ENCODE peak calls at places on chromosomes 12 and 14, in seven cellular contexts. One of them, this sample, is unnamed.

GRCh38 chr14:32075636-32076277 is 1.3 kb upstream of the ARHGAP5 start:
- DNase-seq in AG09309: peak
- DNase-seq in RWPE1: peak
- DNase-seq in cardiac fibroblast: peak
- DNase-seq in H9: no peak
- DNase-seq in heart right ventricle: peak
- DNase-seq in mesothelial cell of epicardium: peak
- DNase-seq in this sample: no peak

GRCh38 chr12:75837700-75838099 is 193.9 kb downstream of the PHLDA1 start:
- DNase-seq in heart right ventricle: peak
- DNase-seq in RWPE1: no peak
- DNase-seq in cardiac fibroblast: no peak
- DNase-seq in H9: no peak
- DNase-seq in AG09309: no peak
- DNase-seq in mesothelial cell of epicardium: no peak
- DNase-seq in this sample: no peak

GRCh38 chr14:75229923-75230792 is 48.5 kb upstream of the FOS start:
- DNase-seq in mesothelial cell of epicardium: no peak
- DNase-seq in cardiac fibroblast: peak
- DNase-seq in AG09309: no peak
- DNase-seq in heart right ventricle: no peak
- DNase-seq in RWPE1: peak
- DNase-seq in H9: no peak
- DNase-seq in this sample: no peak

GRCh38 chr12:131444220-131445164 is 266.4 kb upstream of the SFSWAP start:
- DNase-seq in heart right ventricle: no peak
- DNase-seq in RWPE1: no peak
- DNase-seq in mesothelial cell of epicardium: no peak
- DNase-seq in H9: peak
- DNase-seq in cardiac fibroblast: no peak
- DNase-seq in AG09309: no peak
- DNase-seq in this sample: no peak

GRCh38 chr14:24013654-24014514 is 25.2 kb downstream of the DHRS4L2 start:
- DNase-seq in cardiac fibroblast: peak
- DNase-seq in heart right ventricle: no peak
- DNase-seq in RWPE1: peak
- DNase-seq in AG09309: no peak
- DNase-seq in mesothelial cell of epicardium: no peak
- DNase-seq in H9: peak
- DNase-seq in this sample: peak

GRCh38 chr12:26746315-26746714 is 86.7 kb downstream of the ITPR2 start:
- DNase-seq in AG09309: peak
- DNase-seq in cardiac fibroblast: peak
- DNase-seq in heart right ventricle: no peak
- DNase-seq in H9: no peak
- DNase-seq in RWPE1: peak
- DNase-seq in mesothelial cell of epicardium: no peak
- DNase-seq in this sample: no peak

GRCh38 chr14:91380610-91381371 is 36.8 kb downstream of the CCDC88C start:
- DNase-seq in mesothelial cell of epicardium: no peak
- DNase-seq in heart right ventricle: no peak
- DNase-seq in RWPE1: no peak
- DNase-seq in H9: no peak
- DNase-seq in AG09309: no peak
- DNase-seq in cardiac fibroblast: peak
- DNase-seq in this sample: no peak

GRCh38 chr14:24147761-24148428 is 597 bp downstream of the RNF31 start:
- DNase-seq in heart right ventricle: no peak
- DNase-seq in mesothelial cell of epicardium: no peak
- DNase-seq in cardiac fibroblast: no peak
- DNase-seq in H9: no peak
- DNase-seq in AG09309: no peak
- DNase-seq in RWPE1: no peak
- DNase-seq in this sample: no peak

GRCh38 chr12:111462134-111462821 is 56.6 kb downstream of the SH2B3 start:
- DNase-seq in cardiac fibroblast: peak
- DNase-seq in heart right ventricle: no peak
- DNase-seq in mesothelial cell of epicardium: no peak
- DNase-seq in RWPE1: no peak
- DNase-seq in AG09309: peak
- DNase-seq in H9: no peak
- DNase-seq in this sample: no peak

GRCh38 chr14:69992564-69992963 is 113.3 kb downstream of the SMOC1 start:
- DNase-seq in RWPE1: no peak
- DNase-seq in AG09309: no peak
- DNase-seq in mesothelial cell of epicardium: no peak
- DNase-seq in heart right ventricle: no peak
- DNase-seq in H9: no peak
- DNase-seq in cardiac fibroblast: no peak
- DNase-seq in this sample: no peak

GRCh38 chr12:112314981-112315380 is 67.2 kb downstream of the HECTD4 start:
- DNase-seq in mesothelial cell of epicardium: no peak
- DNase-seq in H9: no peak
- DNase-seq in RWPE1: no peak
- DNase-seq in cardiac fibroblast: no peak
- DNase-seq in AG09309: no peak
- DNase-seq in heart right ventricle: no peak
- DNase-seq in this sample: no peak

GRCh38 chr14:24403294-24404013 is 4.7 kb downstream of the NYNRIN start:
- DNase-seq in heart right ventricle: no peak
- DNase-seq in cardiac fibroblast: peak
- DNase-seq in H9: no peak
- DNase-seq in mesothelial cell of epicardium: no peak
- DNase-seq in AG09309: no peak
- DNase-seq in RWPE1: no peak
- DNase-seq in this sample: no peak

GRCh38 chr14:90274808-90275454 is 18.6 kb downstream of the PSMC1 start:
- DNase-seq in mesothelial cell of epicardium: no peak
- DNase-seq in cardiac fibroblast: peak
- DNase-seq in H9: no peak
- DNase-seq in AG09309: no peak
- DNase-seq in RWPE1: peak
- DNase-seq in heart right ventricle: no peak
- DNase-seq in this sample: no peak

GRCh38 chr14:31194095-31194494 is 13.5 kb downstream of the HECTD1 start:
- DNase-seq in heart right ventricle: no peak
- DNase-seq in RWPE1: no peak
- DNase-seq in AG09309: no peak
- DNase-seq in cardiac fibroblast: no peak
- DNase-seq in mesothelial cell of epicardium: no peak
- DNase-seq in H9: no peak
- DNase-seq in this sample: no peak

GRCh38 chr12:617304-617915 is 45.8 kb downstream of the NINJ2 start:
- DNase-seq in heart right ventricle: peak
- DNase-seq in cardiac fibroblast: peak
- DNase-seq in mesothelial cell of epicardium: no peak
- DNase-seq in AG09309: no peak
- DNase-seq in RWPE1: no peak
- DNase-seq in H9: no peak
- DNase-seq in this sample: no peak

GRCh38 chr14:104681689-104682074 is 7.7 kb upstream of the INF2 start:
- DNase-seq in heart right ventricle: peak
- DNase-seq in cardiac fibroblast: peak
- DNase-seq in H9: peak
- DNase-seq in mesothelial cell of epicardium: no peak
- DNase-seq in AG09309: peak
- DNase-seq in RWPE1: peak
- DNase-seq in this sample: peak

GRCh38 chr14:93571275-93571674 is 140.5 kb downstream of the UNC79 start:
- DNase-seq in cardiac fibroblast: no peak
- DNase-seq in AG09309: no peak
- DNase-seq in mesothelial cell of epicardium: no peak
- DNase-seq in H9: no peak
- DNase-seq in heart right ventricle: no peak
- DNase-seq in RWPE1: no peak
- DNase-seq in this sample: no peak

GRCh38 chr12:102652645-102653313 is 172.4 kb upstream of the IGF1 start:
- DNase-seq in cardiac fibroblast: no peak
- DNase-seq in mesothelial cell of epicardium: no peak
- DNase-seq in heart right ventricle: no peak
- DNase-seq in RWPE1: no peak
- DNase-seq in H9: no peak
- DNase-seq in AG09309: no peak
- DNase-seq in this sample: no peak

GRCh38 chr12:115174928-115175327 is 491.0 kb upstream of the TBX3 start:
- DNase-seq in H9: no peak
- DNase-seq in mesothelial cell of epicardium: no peak
- DNase-seq in RWPE1: no peak
- DNase-seq in AG09309: no peak
- DNase-seq in cardiac fibroblast: peak
- DNase-seq in heart right ventricle: no peak
- DNase-seq in this sample: no peak

GRCh38 chr12:101298426-101298825 is 18.5 kb downstream of the UTP20 start:
- DNase-seq in cardiac fibroblast: peak
- DNase-seq in mesothelial cell of epicardium: no peak
- DNase-seq in RWPE1: peak
- DNase-seq in H9: no peak
- DNase-seq in AG09309: peak
- DNase-seq in heart right ventricle: no peak
- DNase-seq in this sample: no peak

GRCh38 chr12:5262885-5263284 is 169.0 kb upstream of the NTF3 start:
- DNase-seq in mesothelial cell of epicardium: no peak
- DNase-seq in RWPE1: no peak
- DNase-seq in H9: no peak
- DNase-seq in AG09309: no peak
- DNase-seq in cardiac fibroblast: no peak
- DNase-seq in heart right ventricle: no peak
- DNase-seq in this sample: no peak

GRCh38 chr14:52146504-52146903 is 77.6 kb upstream of the NID2 start:
- DNase-seq in RWPE1: no peak
- DNase-seq in H9: no peak
- DNase-seq in AG09309: no peak
- DNase-seq in mesothelial cell of epicardium: no peak
- DNase-seq in cardiac fibroblast: no peak
- DNase-seq in heart right ventricle: no peak
- DNase-seq in this sample: no peak
- TF ChIP-seq CTCF in RWPE1: no peak
- TF ChIP-seq CTCF in H9: peak
- TF ChIP-seq CTCF in AG09309: peak
- TF ChIP-seq CTCF in mesothelial cell of epicardium: no peak
- TF ChIP-seq CTCF in cardiac fibroblast: peak
- TF ChIP-seq CTCF in heart right ventricle: peak
- TF ChIP-seq CTCF in this sample: no peak

DNA sequence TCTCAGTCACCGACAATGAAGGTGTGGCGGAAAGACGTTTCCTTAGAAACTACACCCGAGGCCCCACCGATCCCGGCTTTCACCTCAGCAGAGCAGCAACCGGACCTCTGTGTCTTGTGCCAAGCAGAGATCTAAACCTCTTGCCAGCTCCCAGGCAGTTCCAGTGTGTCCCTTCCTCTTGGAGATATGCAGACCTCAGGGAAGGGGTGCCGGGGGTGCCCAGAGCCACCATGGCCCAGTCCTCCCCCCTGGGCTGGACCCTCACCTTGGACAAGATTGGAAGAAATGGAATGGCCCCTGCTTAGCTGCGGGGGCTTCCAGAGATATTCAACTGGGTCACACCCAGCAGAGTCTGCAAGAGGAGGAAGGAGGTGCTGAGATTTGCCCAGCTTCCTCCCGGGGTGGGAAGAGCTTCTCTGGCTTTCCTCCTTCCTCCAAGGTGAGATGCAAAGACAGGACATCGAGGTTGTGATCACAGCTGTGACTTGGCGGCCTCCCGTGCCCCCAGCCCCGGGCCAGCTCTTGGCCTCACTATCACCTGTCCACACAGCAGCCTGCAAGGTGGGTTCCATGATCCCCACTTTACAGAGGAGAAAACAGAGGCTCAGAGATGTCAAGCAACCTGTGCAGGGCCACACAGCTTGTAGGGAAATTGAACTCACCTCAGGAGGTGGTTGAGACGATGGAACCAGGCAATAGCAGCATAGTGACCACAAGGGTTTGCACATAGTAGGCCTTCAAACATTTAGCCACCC is 281.7 kb upstream of the RTL1 start:
- DNase-seq in H9: no peak
- DNase-seq in cardiac fibroblast: no peak
- DNase-seq in mesothelial cell of epicardium: no peak
- DNase-seq in RWPE1: no peak
- DNase-seq in AG09309: no peak
- DNase-seq in heart right ventricle: no peak
- DNase-seq in this sample: no peak
- TF ChIP-seq CTCF in H9: no peak
- TF ChIP-seq CTCF in cardiac fibroblast: no peak
- TF ChIP-seq CTCF in mesothelial cell of epicardium: no peak
- TF ChIP-seq CTCF in RWPE1: no peak
- TF ChIP-seq CTCF in AG09309: no peak
- TF ChIP-seq CTCF in heart right ventricle: no peak
- TF ChIP-seq CTCF in this sample: no peak

GRCh38 chr14:22047105-22047504 is 373.5 kb upstream of the OR4E1 start:
- DNase-seq in H9: peak
- DNase-seq in mesothelial cell of epicardium: no peak
- DNase-seq in RWPE1: peak
- DNase-seq in heart right ventricle: no peak
- DNase-seq in cardiac fibroblast: no peak
- DNase-seq in AG09309: no peak
- DNase-seq in this sample: peak
- TF ChIP-seq CTCF in H9: peak
- TF ChIP-seq CTCF in mesothelial cell of epicardium: no peak
- TF ChIP-seq CTCF in RWPE1: no peak
- TF ChIP-seq CTCF in heart right ventricle: peak
- TF ChIP-seq CTCF in cardiac fibroblast: no peak
- TF ChIP-seq CTCF in AG09309: no peak
- TF ChIP-seq CTCF in this sample: peak

DNA sequence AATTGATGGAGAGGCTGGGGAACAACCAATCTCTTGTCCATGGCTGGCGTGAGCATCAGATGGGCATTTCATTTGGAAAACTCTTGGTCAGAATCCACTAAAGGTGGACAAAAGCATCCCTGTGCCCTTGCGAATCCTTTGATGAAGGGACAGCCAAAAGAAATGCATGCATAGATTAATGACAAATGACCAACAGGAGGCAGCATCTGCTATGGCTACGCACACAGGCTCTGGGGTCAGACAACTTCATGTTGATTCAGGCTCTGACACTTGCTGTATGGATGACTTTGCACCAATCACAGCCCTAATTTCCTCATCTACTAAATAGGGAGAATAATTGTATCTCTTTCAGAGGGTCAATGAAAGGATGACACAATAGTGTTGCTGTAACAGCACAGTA is 117.5 kb downstream of the ASCL4 start:
- DNase-seq in AG09309: no peak
- DNase-seq in H9: peak
- DNase-seq in heart right ventricle: no peak
- DNase-seq in cardiac fibroblast: peak
- DNase-seq in RWPE1: no peak
- DNase-seq in mesothelial cell of epicardium: no peak
- DNase-seq in this sample: no peak
- TF ChIP-seq CTCF in AG09309: peak
- TF ChIP-seq CTCF in H9: peak
- TF ChIP-seq CTCF in heart right ventricle: no peak
- TF ChIP-seq CTCF in cardiac fibroblast: peak
- TF ChIP-seq CTCF in RWPE1: no peak
- TF ChIP-seq CTCF in mesothelial cell of epicardium: no peak
- TF ChIP-seq CTCF in this sample: peak

This sample was measured in neural crest cell.